ENCODE peak calls at places on chromosome 4, in seven cellular contexts. X, B, Z, Q, O, U and C are unnamed samples. For H3K27me3, the result is how much of the 10 kb centered on the place peaks cover.

GRCh38 chr4:91243132-91243531 is 1060.6 kb upstream of the GRID2 start:
- DNase-seq in O (no peak), B (no peak), Q (peak), X (no peak), Z (no peak), U (no peak), C (no peak)

GRCh38 chr4:38426532-38426931 is 237.5 kb upstream of the KLF3 start:
- DNase-seq in Z (no peak), Q (no peak), U (no peak), O (no peak), X (no peak), B (no peak), C (no peak)

GRCh38 chr4:87505862-87506261 is 23.3 kb downstream of the SPARCL1 start:
- DNase-seq in Z (no peak), X (no peak), B (peak), O (no peak), Q (no peak), U (no peak), C (no peak)

GRCh38 chr4:77021614-77022089 is 54.1 kb downstream of the CCNI start:
- DNase-seq in B (no peak), X (no peak), U (peak), O (peak), Q (no peak), Z (no peak), C (no peak)

GRCh38 chr4:111775908-111776307 is 369.3 kb upstream of the FAM241A start:
- DNase-seq in B (no peak), U (no peak), Z (no peak), X (no peak), O (no peak), Q (no peak), C (no peak)

GRCh38 chr4:37157403-37158167 is 87.0 kb upstream of the NWD2 start:
- DNase-seq in Q (no peak), O (no peak), U (no peak), Z (no peak), B (no peak), X (no peak), C (no peak)

GRCh38 chr4:158094413-158095110 is 78.3 kb downstream of the GASK1B start:
- DNase-seq in U (no peak), X (no peak), O (no peak), B (no peak), Q (no peak), Z (no peak), C (no peak)

GRCh38 chr4:74202062-74202586 is 44.2 kb downstream of the MTHFD2L start:
- DNase-seq in U (no peak), Q (no peak), O (no peak), X (no peak), B (no peak), Z (no peak), C (no peak)

GRCh38 chr4:130395871-130396270 is 1299.9 kb downstream of the C4orf33 start:
- DNase-seq in Z (no peak), B (no peak), X (no peak), O (no peak), U (no peak), Q (no peak), C (no peak)

GRCh38 chr4:183399616-183400015 is 44.8 kb upstream of the CDKN2AIP start:
- DNase-seq in Z (no peak), X (no peak), U (no peak), Q (no peak), B (no peak), O (no peak), C (no peak)

GRCh38 chr4:125225806-125226205 is 88.9 kb upstream of the FAT4 start:
- DNase-seq in O (no peak), Q (no peak), Z (no peak), B (no peak), X (no peak), U (no peak), C (no peak)

GRCh38 chr4:141302926-141303325 is 82.2 kb downstream of the ZNF330 start:
- DNase-seq in Q (no peak), Z (no peak), U (no peak), B (no peak), X (no peak), O (no peak), C (no peak)

GRCh38 chr4:81632581-81633247 is 161.0 kb upstream of the RASGEF1B start:
- DNase-seq in Z (no peak), U (no peak), Q (no peak), O (no peak), B (no peak), X (no peak), C (no peak)

GRCh38 chr4:38654273-38654672 is 9.7 kb upstream of the KLF3 start:
- DNase-seq in Q (no peak), U (no peak), O (no peak), Z (no peak), B (no peak), X (no peak), C (no peak)

GRCh38 chr4:102139132-102139573 is 206.1 kb downstream of the SLC39A8 start:
- DNase-seq in Z (no peak), O (no peak), X (no peak), Q (no peak), U (no peak), B (no peak), C (no peak)

GRCh38 chr4:145825255-145825654 is 113.4 kb downstream of the ZNF827 start:
- DNase-seq in U (no peak), X (no peak), O (no peak), Z (no peak), Q (no peak), B (no peak), C (no peak)

GRCh38 chr4:152515678-152516077 is 20.2 kb downstream of the FBXW7 start:
- DNase-seq in Z (no peak), X (no peak), O (no peak), Q (no peak), U (peak), B (no peak), C (no peak)

GRCh38 chr4:177339794-177340374 is 30.2 kb downstream of the NEIL3 start:
- DNase-seq in Q (no peak), Z (no peak), O (no peak), U (no peak), X (no peak), B (no peak), C (no peak)

GRCh38 chr4:118076958-118077766 is 42.9 kb downstream of the NDST3 start:
- DNase-seq in Q (no peak), B (peak), X (no peak), Z (peak), U (peak), O (no peak), C (peak)

GRCh38 chr4:160493206-160493605 is 1390.3 kb downstream of the RAPGEF2 start:
- DNase-seq in Z (no peak), X (no peak), B (no peak), U (no peak), O (no peak), Q (no peak), C (no peak)

DNA sequence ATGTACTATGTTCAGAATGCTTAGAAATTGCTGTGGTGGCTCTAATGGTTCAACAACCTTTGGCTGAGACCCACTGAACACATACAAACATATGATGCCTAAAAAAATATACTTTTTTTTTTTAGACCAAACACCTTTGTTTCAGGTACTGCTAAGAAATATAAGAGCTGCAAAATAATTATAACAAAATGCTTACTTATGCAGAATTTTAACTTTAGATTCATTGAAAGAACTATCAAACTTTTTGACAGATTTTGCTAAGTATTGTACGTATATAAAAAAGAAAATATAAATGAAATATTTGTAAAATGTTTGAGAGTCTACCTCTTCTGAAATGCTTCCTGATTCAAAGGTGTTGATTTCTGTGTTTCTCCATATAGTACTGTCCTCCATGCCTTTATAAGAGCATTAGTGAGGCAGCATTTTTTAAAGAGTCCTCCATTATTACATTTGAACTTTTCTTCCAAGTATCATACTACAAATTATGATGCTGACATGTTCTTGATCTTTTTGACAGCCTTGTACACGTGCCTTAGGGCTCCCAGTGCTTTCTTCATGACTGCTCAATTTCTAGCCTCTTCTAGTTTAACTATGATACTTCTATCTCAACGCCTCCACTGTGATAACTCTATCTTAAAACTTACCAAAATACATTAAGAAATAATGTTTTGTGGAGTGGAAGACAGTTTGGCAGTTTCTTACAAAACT is 212.4 kb upstream of the MAB21L2 start:
- DNase-seq in U (no peak), B (no peak), Z (no peak), X (no peak), O (no peak), Q (no peak), C (no peak)
- H3K27me3 ChIP-seq in U (under half), B (under half), Z (under half), X (under half), O (under half), Q (under half), C (under half)

GRCh38 chr4:54101190-54102041 is 1.5 kb downstream of the GSX2 start:
- DNase-seq in O (no peak), U (no peak), X (no peak), Q (no peak), B (peak), Z (no peak), C (no peak)

GRCh38 chr4:54100607-54101189 is 735 bp downstream of the GSX2 start:
- DNase-seq in U (no peak), Z (no peak), B (peak), X (no peak), Q (no peak), O (no peak), C (no peak)

GRCh38 chr4:54098375-54098774 is 1.6 kb upstream of the GSX2 start:
- DNase-seq in B (peak), Z (no peak), Q (no peak), O (no peak), U (no peak), X (no peak), C (no peak)

GRCh38 chr4:54099959-54100606 is at the start of gene GSX2:
- DNase-seq in Q (no peak), U (no peak), X (no peak), O (no peak), Z (no peak), B (peak), C (no peak)

GRCh38 chr4:54099287-54099958 is 540 bp upstream of the GSX2 start:
- DNase-seq in O (no peak), X (no peak), Q (no peak), B (peak), U (no peak), Z (no peak), C (no peak)
- H3K27me3 ChIP-seq in O (half or more), X (under half), Q (half or more), B (half or more), U (under half), Z (half or more), C (half or more)

DNA sequence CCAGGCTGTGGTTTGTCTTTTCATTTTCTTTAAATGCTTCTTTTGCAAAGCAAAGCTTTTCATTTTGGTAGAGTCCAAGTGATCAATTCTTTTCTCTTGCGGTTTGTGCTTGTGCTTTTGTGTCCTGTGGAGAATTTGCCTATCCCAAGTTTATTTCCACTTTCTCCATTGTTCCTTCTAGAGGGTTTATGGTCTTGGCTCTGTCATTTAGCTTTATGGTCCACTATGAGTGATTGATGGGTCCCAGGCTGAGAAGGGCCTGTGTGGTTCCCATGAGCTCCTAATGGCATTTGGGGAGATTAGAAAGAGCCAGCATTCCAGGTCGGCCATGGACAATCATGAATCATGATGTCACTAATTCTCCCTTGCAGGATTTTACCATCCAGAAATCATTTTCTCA is 86.5 kb downstream of the CPZ start:
- DNase-seq in O (no peak), Q (peak), X (no peak), U (no peak), B (no peak), Z (no peak), C (no peak)
- H3K27me3 ChIP-seq in O (under half), Q (under half), X (under half), U (under half), B (half or more), Z (under half), C (under half)

GRCh38 chr4:40454816-40455215 is 119.7 kb downstream of the CHRNA9 start:
- DNase-seq in O (no peak), Q (no peak), U (no peak), B (no peak), Z (no peak), X (no peak), C (no peak)
- H3K27me3 ChIP-seq in O (under half), Q (under half), U (under half), B (under half), Z (under half), X (under half), C (under half)

DNA sequence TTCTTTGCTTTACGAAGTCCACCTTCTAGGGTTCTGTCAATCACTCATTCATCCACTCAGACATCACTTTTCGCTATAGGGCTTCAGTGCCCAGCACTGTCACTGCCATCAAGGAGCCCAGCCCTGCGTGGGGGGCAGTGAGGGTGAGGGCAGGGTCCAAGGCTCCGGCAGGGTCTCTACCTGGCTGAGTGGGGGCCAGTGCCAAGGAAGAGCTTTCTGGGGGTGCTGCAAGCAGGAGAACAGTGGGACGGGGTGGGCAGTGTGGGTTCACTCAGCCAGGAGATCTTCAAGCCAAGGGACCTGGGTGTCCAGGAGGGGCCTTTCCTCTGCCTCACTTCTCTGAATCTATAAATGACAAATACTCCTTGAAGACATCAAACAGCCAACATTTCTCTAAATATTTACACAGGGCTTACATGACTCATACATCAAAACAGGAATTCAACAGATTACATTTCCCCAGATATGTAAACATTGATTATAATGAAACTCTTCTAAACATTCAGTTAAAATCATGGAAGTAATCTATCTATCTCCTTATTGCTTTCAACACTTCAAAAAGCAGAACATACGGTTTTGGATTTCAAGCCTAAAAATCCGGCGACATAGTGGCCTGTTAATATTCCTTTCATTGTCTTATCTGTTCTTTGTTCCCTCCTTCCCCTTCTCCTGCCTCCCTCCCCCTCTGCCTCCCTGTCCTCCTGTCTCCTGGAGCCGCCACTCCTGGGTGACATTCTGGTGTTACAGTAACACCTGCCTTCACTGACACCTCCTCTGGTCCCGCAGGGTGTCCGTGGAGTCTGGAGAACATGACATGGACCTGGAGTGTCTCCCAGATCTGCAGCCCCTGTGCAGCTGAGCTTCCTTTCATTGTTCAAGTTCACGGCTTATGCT is 94.4 kb upstream of the ADRA2C start:
- DNase-seq in O (no peak), Z (no peak), B (no peak), U (no peak), Q (peak), X (no peak), C (no peak)
- H3K27me3 ChIP-seq in O (under half), Z (under half), B (under half), U (under half), Q (under half), X (under half), C (under half)

GRCh38 chr4:1411436-1412375 is 5.5 kb upstream of the NKX1-1 start:
- DNase-seq in O (no peak), B (no peak), Z (no peak), Q (peak), X (no peak), U (no peak), C (no peak)

GRCh38 chr4:1412376-1413220 is 6.4 kb upstream of the NKX1-1 start:
- DNase-seq in Z (no peak), U (no peak), X (no peak), B (no peak), Q (peak), O (no peak), C (no peak)

GRCh38 chr4:1409806-1410425 is 3.7 kb upstream of the NKX1-1 start:
- DNase-seq in Z (no peak), Q (peak), O (no peak), U (no peak), B (no peak), X (no peak), C (no peak)

GRCh38 chr4:1409079-1409805 is 3.0 kb upstream of the NKX1-1 start:
- DNase-seq in Q (peak), B (no peak), U (no peak), Z (no peak), O (no peak), X (no peak), C (no peak)

GRCh38 chr4:1410491-1411325 is 4.5 kb upstream of the NKX1-1 start:
- DNase-seq in U (no peak), O (no peak), Q (peak), X (no peak), Z (no peak), B (peak), C (peak)
- H3K27me3 ChIP-seq in U (under half), O (half or more), Q (half or more), X (under half), Z (half or more), B (half or more), C (half or more)

DNA sequence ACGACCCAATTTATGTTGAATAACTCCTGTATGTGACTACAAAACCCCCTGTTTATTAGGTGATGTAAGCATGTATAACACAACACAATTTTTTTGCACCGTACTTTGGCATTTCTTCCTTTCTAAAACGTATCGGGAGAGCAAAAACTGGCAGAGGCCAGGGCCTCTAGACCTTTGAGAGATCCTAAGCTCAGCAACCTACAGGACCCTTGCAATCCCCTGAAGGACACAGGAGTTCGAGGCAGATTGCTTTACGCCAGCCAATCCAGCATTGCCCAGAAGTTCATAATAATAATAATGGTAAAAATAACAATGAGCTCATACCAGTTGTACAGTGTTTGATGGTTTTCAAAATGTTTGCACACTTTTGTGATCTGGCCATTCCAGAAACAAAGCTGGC is 7.7 kb downstream of the NKX3-2 start:
- DNase-seq in U (no peak), O (no peak), B (no peak), Z (no peak), X (no peak), Q (no peak), C (no peak)
- H3K27me3 ChIP-seq in U (under half), O (half or more), B (half or more), Z (half or more), X (under half), Q (half or more), C (under half)

GRCh38 chr4:1403177-1403583 is 3.1 kb downstream of the NKX1-1 start:
- DNase-seq in X (no peak), U (peak), O (no peak), Q (peak), Z (no peak), B (no peak), C (no peak)
- H3K27me3 ChIP-seq in X (under half), U (under half), O (half or more), Q (half or more), Z (half or more), B (half or more), C (half or more)

DNA sequence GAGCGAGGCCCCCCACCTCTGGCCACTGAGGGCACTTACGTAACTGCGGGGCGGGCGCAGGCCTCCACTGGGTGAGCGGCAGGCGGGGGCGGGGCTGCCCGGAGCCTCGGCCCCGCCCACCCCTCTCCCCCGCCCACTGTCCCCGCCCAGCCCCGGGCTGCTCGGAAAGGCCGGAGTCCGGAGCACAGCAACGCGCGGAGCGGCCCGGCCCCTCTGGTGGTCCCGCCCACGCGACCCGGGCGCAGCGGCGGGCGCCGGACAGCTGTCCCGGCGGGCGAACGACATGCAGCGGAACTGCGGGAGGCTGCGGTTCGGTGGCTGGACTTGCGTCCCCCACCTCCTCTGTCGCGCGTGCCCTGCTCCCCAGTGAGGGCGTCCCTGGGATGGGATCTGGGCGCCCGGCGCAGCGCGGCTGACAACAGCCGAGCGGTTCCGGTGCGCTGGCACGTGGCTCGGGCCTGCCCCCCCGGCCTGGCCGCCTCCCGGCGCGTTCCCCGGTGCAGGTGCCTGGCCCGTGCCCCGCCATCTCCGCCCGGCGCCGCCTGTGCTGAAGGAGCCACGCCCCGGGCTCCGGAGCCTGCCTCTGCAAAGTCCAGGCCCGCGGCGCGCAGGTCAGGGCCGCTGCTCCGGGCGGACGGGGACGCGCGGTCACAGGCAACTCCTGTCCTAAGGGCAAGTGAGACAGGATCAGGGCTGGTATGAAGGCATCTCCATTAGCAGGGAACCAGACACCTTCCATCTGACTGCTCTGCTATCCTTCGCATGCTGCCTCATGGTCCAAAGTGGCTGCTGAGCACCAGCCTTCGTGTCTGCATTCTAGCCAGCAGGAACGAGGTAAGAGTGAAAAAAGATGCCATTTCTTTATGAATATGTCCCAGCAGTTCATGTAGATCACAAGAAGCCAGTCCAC is 21.8 kb upstream of the JAKMIP1 start:
- DNase-seq in X (no peak), Q (peak), U (no peak), Z (peak), B (peak), O (peak), C (peak)
- H3K27me3 ChIP-seq in X (under half), Q (under half), U (under half), Z (half or more), B (half or more), O (under half), C (under half)